ENCODE peak calls at places on chromosomes 7 and 10, in seven cellular contexts. G is IMR-90, J is H9, E is mesendoderm, D is H1, Z is mesenchymal stem cell, T is trophoblast cell. C is an unnamed sample.

GRCh38 chr7:120677535-120677934 is 180.4 kb downstream of the TSPAN12 start:
- DNase-seq in E (no peak), G (no peak), Z (no peak), D (no peak), J (no peak), T (no peak), C (no peak)

GRCh38 chr10:50281210-50281966 is 30.1 kb upstream of the ASAH2 start:
- DNase-seq in T (no peak), J (no peak), G (no peak), D (no peak), Z (no peak), E (no peak), C (no peak)

GRCh38 chr10:51860257-51860656 is 160.9 kb upstream of the CSTF2T start:
- DNase-seq in Z (peak), D (no peak), J (no peak), T (peak), E (no peak), G (peak), C (no peak)

GRCh38 chr7:64959072-64959747 is 31.6 kb downstream of the ZNF117 start:
- DNase-seq in G (no peak), J (no peak), Z (no peak), E (peak), D (no peak), T (no peak), C (no peak)

GRCh38 chr7:84693483-84693882 is 493.4 kb downstream of the SEMA3D start:
- DNase-seq in T (no peak), J (no peak), G (no peak), D (no peak), Z (no peak), E (no peak), C (no peak)

GRCh38 chr7:91325731-91326130 is 61.5 kb downstream of the FZD1 start:
- DNase-seq in G (no peak), Z (no peak), T (no peak), E (no peak), J (no peak), D (no peak), C (no peak)

GRCh38 chr10:11396311-11396960 is 215.0 kb downstream of the USP6NL start:
- DNase-seq in G (no peak), D (no peak), E (no peak), J (no peak), T (peak), Z (no peak), C (no peak)

GRCh38 chr7:141695803-141696289 is 6.1 kb downstream of the DENND11 start:
- DNase-seq in T (no peak), E (no peak), Z (no peak), D (no peak), J (no peak), G (no peak), C (no peak)

GRCh38 chr7:43758029-43758860 is at the start of gene BLVRA:
- DNase-seq in J (peak), D (peak), E (no peak), Z (peak), T (peak), G (peak), C (peak)

GRCh38 chr10:71534552-71535158 is 137.9 kb downstream of the CDH23 start:
- DNase-seq in E (no peak), T (peak), J (no peak), G (no peak), Z (no peak), D (no peak), C (no peak)

GRCh38 chr7:44764081-44764480 is 15.4 kb downstream of the ZMIZ2 start:
- DNase-seq in Z (no peak), E (no peak), G (no peak), T (peak), J (no peak), D (no peak), C (no peak)

GRCh38 chr10:58919927-58920654 is 256.4 kb upstream of the PHYHIPL start:
- DNase-seq in T (peak), Z (peak), J (no peak), G (peak), E (peak), D (no peak), C (no peak)

GRCh38 chr7:5997210-5997808 is 11.5 kb downstream of the PMS2 start:
- DNase-seq in D (no peak), J (no peak), Z (peak), E (peak), T (peak), G (peak), C (peak)

GRCh38 chr10:52400564-52400963 is 86.5 kb downstream of the DKK1 start:
- DNase-seq in T (no peak), G (peak), D (no peak), Z (peak), J (no peak), E (peak), C (no peak)

GRCh38 chr10:18214692-18215563 is 74.7 kb downstream of the CACNB2 start:
- DNase-seq in T (peak), Z (peak), E (peak), G (peak), D (peak), J (peak), C (peak)

GRCh38 chr7:89695241-89695640 is 459.0 kb upstream of the STEAP1 start:
- DNase-seq in G (no peak), T (no peak), Z (no peak), E (peak), D (peak), J (peak), C (no peak)

GRCh38 chr7:151860771-151861170 is 16.1 kb downstream of the PRKAG2 start:
- DNase-seq in J (no peak), D (no peak), T (no peak), E (no peak), Z (no peak), G (no peak), C (no peak)

GRCh38 chr7:101604331-101604933 is 24.7 kb downstream of the MYL10 start:
- DNase-seq in G (no peak), E (no peak), J (no peak), Z (no peak), T (peak), D (no peak), C (no peak)

GRCh38 chr7:139231513-139232376 is 708 bp downstream of the UBN2 start:
- DNase-seq in E (peak), J (peak), Z (peak), T (peak), D (peak), G (peak), C (peak)

GRCh38 chr7:40604601-40605438 is 470.0 kb downstream of the SUGCT start:
- DNase-seq in Z (peak), J (peak), D (peak), T (peak), E (peak), G (peak), C (peak)

GRCh38 chr10:49682879-49683278 is 3.4 kb downstream of the C10orf53 start:
- DNase-seq in Z (no peak), G (no peak), T (no peak), E (no peak), J (no peak), D (no peak), C (no peak)

GRCh38 chr7:13920053-13920697 is 69.3 kb downstream of the ETV1 start:
- DNase-seq in J (no peak), Z (peak), T (peak), D (no peak), E (peak), G (peak), C (peak)

GRCh38 chr7:150858236-150859197 is 6.2 kb downstream of the AOC1 start:
- DNase-seq in J (peak), E (no peak), Z (no peak), G (no peak), D (peak), T (no peak), C (no peak)

GRCh38 chr7:96599288-96599936 is 110.2 kb downstream of the SEM1 start:
- DNase-seq in T (no peak), J (no peak), E (no peak), G (no peak), Z (no peak), D (no peak), C (no peak)

GRCh38 chr10:119517235-119518141 is 25.0 kb downstream of the RGS10 start:
- DNase-seq in Z (peak), E (no peak), T (peak), D (no peak), G (peak), J (no peak), C (no peak)

GRCh38 chr7:4739528-4739992 is 35.9 kb upstream of the AP5Z1 start:
- DNase-seq in Z (peak), D (no peak), G (peak), J (no peak), T (peak), E (peak), C (no peak)

GRCh38 chr7:46759711-46760480 is 822.0 kb downstream of the TNS3 start:
- DNase-seq in G (peak), Z (peak), T (no peak), E (no peak), D (no peak), J (no peak), C (no peak)

GRCh38 chr10:94439275-94439861 is 37.0 kb downstream of the TBC1D12 start:
- DNase-seq in Z (no peak), E (peak), J (peak), T (no peak), G (peak), D (no peak), C (no peak)

GRCh38 chr10:83476211-83476610 is 663.1 kb upstream of the GHITM start:
- DNase-seq in G (no peak), E (no peak), D (no peak), T (no peak), Z (no peak), J (no peak), C (no peak)
- H3K23ac ChIP-seq in G (no peak), E (no peak), D (no peak), T (no peak), Z (no peak), J (no peak), C (no peak)

GRCh38 chr10:35568483-35569015 is 36.6 kb upstream of the GJD4 start:
- DNase-seq in G (no peak), E (no peak), T (no peak), D (no peak), Z (no peak), J (no peak), C (no peak)
- H3K4me2 ChIP-seq in G (no peak), E (no peak), T (no peak), D (no peak), Z (no peak), J (no peak), C (no peak)

GRCh38 chr10:28118985-28119628 is 120.2 kb upstream of the ODAD2 start:
- DNase-seq in D (no peak), E (no peak), J (no peak), T (no peak), G (no peak), Z (no peak), C (no peak)
- H3K23ac ChIP-seq in D (no peak), E (no peak), J (no peak), T (no peak), G (no peak), Z (no peak), C (no peak)

DNA sequence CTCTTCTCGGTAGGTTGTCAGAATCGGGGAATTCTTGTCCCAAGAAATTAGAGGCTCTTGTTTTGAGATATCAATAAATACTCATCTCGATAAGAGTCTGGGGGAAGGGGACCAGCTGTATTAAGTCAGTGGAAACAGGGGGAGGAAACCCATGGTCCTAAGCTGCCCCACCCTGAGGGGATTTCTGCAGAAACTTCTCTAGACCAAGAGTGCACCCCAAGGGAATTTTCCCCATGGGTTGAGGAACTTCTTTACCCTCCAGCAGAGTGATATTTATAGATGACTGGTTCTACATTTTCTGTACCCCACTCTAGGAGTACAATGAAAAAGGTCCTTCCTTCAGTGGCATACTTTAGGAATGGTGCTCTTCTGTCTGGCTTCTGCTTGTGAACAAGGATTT is 627.2 kb downstream of the KCNMA1 start:
- DNase-seq in T (no peak), G (no peak), J (no peak), D (no peak), E (no peak), Z (no peak), C (no peak)
- H3K4me2 ChIP-seq in T (no peak), G (no peak), J (no peak), D (no peak), E (no peak), Z (no peak), C (no peak)

GRCh38 chr7:10939911-10940747 is 33.5 kb upstream of the PHF14 start:
- DNase-seq in D (peak), G (peak), J (peak), Z (peak), E (peak), T (peak), C (peak)
- H3K23ac ChIP-seq in D (no peak), G (peak), J (no peak), Z (peak), E (no peak), T (no peak), C (peak)

DNA sequence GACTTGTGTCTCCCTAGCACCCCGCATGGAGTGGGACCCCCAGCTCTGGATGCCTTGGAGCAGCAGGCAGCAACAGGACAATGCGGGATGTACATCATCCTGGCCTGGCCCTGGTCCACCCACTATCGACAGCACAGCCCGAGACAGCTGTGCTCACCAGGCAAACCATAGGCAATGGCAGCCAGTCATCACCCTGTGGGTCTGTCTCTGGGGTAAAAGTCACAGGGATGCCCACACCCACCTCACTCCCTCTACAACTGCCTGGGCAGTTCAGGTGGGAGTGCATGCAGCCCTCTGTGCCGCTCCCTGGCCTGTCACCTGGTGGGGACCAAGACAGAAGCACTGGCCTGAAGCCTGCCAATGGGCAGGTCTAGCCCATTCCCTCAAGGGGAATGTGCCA is 147.8 kb downstream of the GRID1 start:
- DNase-seq in T (no peak), J (no peak), Z (no peak), E (no peak), D (no peak), G (no peak), C (no peak)
- H3K4me2 ChIP-seq in T (no peak), J (no peak), Z (no peak), E (no peak), D (no peak), G (no peak), C (no peak)

DNA sequence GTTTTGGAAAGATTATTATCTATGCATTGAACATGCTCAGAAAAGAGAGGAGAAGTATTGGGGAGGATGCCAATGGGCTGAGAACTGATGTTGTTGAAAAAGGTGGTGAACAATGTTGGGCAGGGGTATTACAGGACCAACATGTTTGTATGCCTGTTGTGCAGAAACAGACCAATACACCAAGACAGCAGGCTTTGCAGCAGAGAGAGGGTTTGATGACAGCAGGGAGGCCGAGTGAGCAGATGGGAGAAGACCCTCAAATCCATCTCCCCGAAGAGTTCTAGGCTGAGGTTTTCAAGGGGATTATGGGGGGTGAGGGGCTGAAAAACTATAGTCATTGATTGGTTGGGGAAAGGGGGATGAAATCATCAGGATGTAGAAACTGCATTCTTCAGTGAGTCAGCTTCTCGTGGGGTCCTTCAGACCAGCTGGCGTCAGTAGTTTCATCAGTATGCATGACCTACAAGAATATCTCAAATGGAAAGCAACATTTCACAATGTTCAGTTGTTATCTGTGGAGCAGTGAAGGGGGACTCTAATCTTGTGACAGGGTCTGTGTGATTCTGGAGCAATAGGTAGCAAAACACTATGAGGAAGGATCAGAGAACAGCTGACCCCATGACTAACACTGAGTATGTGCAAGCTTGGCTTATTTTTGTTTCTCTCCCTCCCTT is 167.8 kb downstream of the BAMBI start:
- DNase-seq in J (no peak), T (no peak), E (no peak), D (no peak), G (peak), Z (peak), C (no peak)
- H3K23ac ChIP-seq in J (no peak), T (no peak), E (no peak), D (no peak), G (no peak), Z (no peak), C (no peak)

GRCh38 chr10:3093996-3094395 is 26.6 kb downstream of the PFKP start:
- DNase-seq in Z (no peak), T (no peak), E (no peak), G (no peak), D (no peak), J (no peak), C (no peak)
- H3K4me2 ChIP-seq in Z (no peak), T (no peak), E (no peak), G (peak), D (no peak), J (no peak), C (no peak)

GRCh38 chr7:69211739-69212138 is 386.5 kb upstream of the AUTS2 start:
- DNase-seq in D (peak), G (no peak), T (no peak), Z (no peak), J (peak), E (peak), C (no peak)
- H3K23ac ChIP-seq in D (no peak), G (no peak), T (no peak), Z (no peak), J (no peak), E (no peak), C (no peak)